ENCODE peak calls at places on chromosome 1, in six cellular contexts. U is effector memory CD4-positive, alpha-beta T cell; C is left kidney; K is activated CD8-positive, alpha-beta T cell treated with anti-CD3 and anti-CD28 coated beads for 36 hours; S is activated B cell treated with CpG ODN at 0.5 μM for 24 hours; Q is HEK293T. T is an unnamed sample.

GRCh38 chr1:218369688-218370511 is 24.8 kb downstream of the TGFB2 start:
- DNase-seq in U (no peak), C (no peak), K (no peak), S (no peak), Q (no peak), T (no peak)

GRCh38 chr1:28887835-28888682 is 26.3 kb upstream of the EPB41 start:
- DNase-seq in U (no peak), C (peak), K (no peak), S (no peak), Q (no peak), T (no peak)

GRCh38 chr1:72635719-72636118 is 353.4 kb upstream of the NEGR1 start:
- DNase-seq in U (no peak), C (no peak), K (no peak), S (no peak), Q (no peak), T (no peak)

GRCh38 chr1:18119289-18119688 is 11.7 kb downstream of the IGSF21 start:
- DNase-seq in U (no peak), C (no peak), K (no peak), S (no peak), Q (no peak), T (no peak)

GRCh38 chr1:229479660-229480399 is 28.3 kb downstream of the NUP133 start:
- DNase-seq in U (no peak), C (peak), K (peak), S (peak), Q (no peak), T (no peak)

GRCh38 chr1:112869895-112870294 is 86.1 kb downstream of the SLC16A1 start:
- DNase-seq in U (no peak), C (no peak), K (no peak), S (no peak), Q (no peak), T (no peak)

GRCh38 chr1:54037476-54037875 is 15.5 kb downstream of the TMEM59 start:
- DNase-seq in U (no peak), C (no peak), K (no peak), S (no peak), Q (no peak), T (no peak)

GRCh38 chr1:150558761-150559626 is 9.8 kb downstream of the ADAMTSL4 start:
- DNase-seq in U (no peak), C (peak), K (no peak), S (no peak), Q (no peak), T (no peak)

GRCh38 chr1:9340172-9340854 is 47.6 kb downstream of the SPSB1 start:
- DNase-seq in U (no peak), C (peak), K (no peak), S (no peak), Q (no peak), T (no peak)

GRCh38 chr1:80731241-80731894 is 1069.4 kb upstream of the ADGRL2 start:
- DNase-seq in U (no peak), C (no peak), K (no peak), S (no peak), Q (no peak), T (no peak)

GRCh38 chr1:236058141-236058626 is 6.7 kb downstream of the NID1 start:
- DNase-seq in U (no peak), C (peak), K (peak), S (no peak), Q (no peak), T (no peak)

GRCh38 chr1:99662581-99663208 is 16.8 kb downstream of the PALMD start:
- DNase-seq in U (no peak), C (no peak), K (no peak), S (no peak), Q (no peak), T (no peak)

GRCh38 chr1:9234223-9235122 is at the start of gene H6PD:
- DNase-seq in U (peak), C (peak), K (peak), S (peak), Q (peak), T (peak)

GRCh38 chr1:66542314-66542713 is 8.4 kb downstream of the SGIP1 start:
- DNase-seq in U (no peak), C (no peak), K (no peak), S (no peak), Q (no peak), T (no peak)

GRCh38 chr1:245988393-245989078 is 518.5 kb downstream of the SMYD3 start:
- DNase-seq in U (no peak), C (no peak), K (no peak), S (no peak), Q (no peak), T (no peak)

GRCh38 chr1:3319874-3320245 is 134.6 kb upstream of the ARHGEF16 start:
- DNase-seq in U (no peak), C (peak), K (peak), S (no peak), Q (peak), T (no peak)

GRCh38 chr1:901108-901859 is 22.4 kb upstream of the SAMD11 start:
- DNase-seq in U (no peak), C (no peak), K (no peak), S (no peak), Q (no peak), T (no peak)

GRCh38 chr1:43868741-43869067 is 64.9 kb upstream of the ARTN start:
- DNase-seq in U (no peak), C (peak), K (no peak), S (no peak), Q (no peak), T (no peak)

GRCh38 chr1:187665513-187665912 is 836.8 kb downstream of the PLA2G4A start:
- DNase-seq in U (no peak), C (peak), K (no peak), S (no peak), Q (no peak), T (no peak)

GRCh38 chr1:184686540-184686939 is 68.1 kb downstream of the EDEM3 start:
- DNase-seq in U (no peak), C (peak), K (no peak), S (no peak), Q (no peak), T (no peak)

GRCh38 chr1:210031473-210031872 is 93.5 kb downstream of the SYT14 start:
- DNase-seq in U (no peak), C (no peak), K (no peak), S (no peak), Q (no peak), T (no peak)

GRCh38 chr1:84481317-84481716 is 2.3 kb downstream of the RPF1 start:
- DNase-seq in U (no peak), C (no peak), K (no peak), S (no peak), Q (no peak), T (no peak)

GRCh38 chr1:214367841-214368240 is 86.9 kb downstream of the SMYD2 start:
- DNase-seq in U (no peak), C (no peak), K (no peak), S (no peak), Q (no peak), T (no peak)

GRCh38 chr1:117077267-117077666 is 17.1 kb downstream of the TTF2 start:
- DNase-seq in U (no peak), C (no peak), K (peak), S (no peak), Q (no peak), T (no peak)

GRCh38 chr1:204971700-204972336 is 71.2 kb upstream of the CNTN2 start:
- DNase-seq in U (no peak), C (no peak), K (no peak), S (no peak), Q (peak), T (no peak)

GRCh38 chr1:150164224-150164623 is 14.5 kb downstream of the PLEKHO1 start:
- DNase-seq in U (no peak), C (no peak), K (no peak), S (no peak), Q (no peak), T (no peak)

GRCh38 chr1:186055846-186056245 is 319.2 kb downstream of the TPR start:
- DNase-seq in U (no peak), C (no peak), K (no peak), S (no peak), Q (no peak), T (no peak)

GRCh38 chr1:69572921-69573320 is 5.2 kb downstream of the LRRC7 start:
- DNase-seq in U (no peak), C (no peak), K (no peak), S (no peak), Q (no peak), T (no peak)

GRCh38 chr1:228045871-228046270 is 36.6 kb upstream of the ARF1 start:
- DNase-seq in U (no peak), C (peak), K (no peak), S (no peak), Q (no peak), T (no peak)

GRCh38 chr1:89847191-89847729 is 26.4 kb downstream of the LRRC8D start:
- DNase-seq in U (no peak), C (no peak), K (no peak), S (no peak), Q (no peak), T (no peak)

GRCh38 chr1:28180310-28181305 is 4.1 kb upstream of the PTAFR start:
- DNase-seq in U (no peak), C (no peak), K (no peak), S (no peak), Q (peak), T (no peak)

GRCh38 chr1:35894183-35894582 is 11.2 kb downstream of the AGO1 start:
- DNase-seq in U (no peak), C (no peak), K (no peak), S (peak), Q (no peak), T (no peak)

GRCh38 chr1:110003747-110004428 is 19.3 kb downstream of the AHCYL1 start:
- DNase-seq in U (no peak), C (peak), K (peak), S (no peak), Q (peak), T (no peak)

GRCh38 chr1:107389410-107390075 is 248.7 kb downstream of the NTNG1 start:
- DNase-seq in U (no peak), C (peak), K (no peak), S (no peak), Q (no peak), T (no peak)

GRCh38 chr1:216456682-216457081 is 33.4 kb upstream of the USH2A start:
- DNase-seq in U (no peak), C (peak), K (no peak), S (no peak), Q (peak), T (no peak)

T was measured in T-helper 2 cell.